ENCODE peak calls at places on chromosomes 1 and 21, in ten cellular contexts. N, U, X, R, A, O, S, H, Z and C are unnamed samples.

GRCh38 chr21:46128106-46128982 is 27.0 kb downstream of the FTCD start:
- DNase-seq in N (no peak), U (no peak), X (peak; percentile 76), R (no peak), A (no peak), O (no peak), S (no peak), H (no peak), Z (no peak), C (no peak)

GRCh38 chr1:49059087-49059486 is 282.4 kb upstream of the BEND5 start:
- DNase-seq in N (no peak), U (no peak), X (no peak), R (no peak), A (no peak), O (no peak), S (no peak), H (no peak), Z (no peak), C (no peak)

GRCh38 chr21:46021978-46022544 is 40.5 kb downstream of the COL6A1 start:
- DNase-seq in N (no peak), U (no peak), X (no peak), R (peak; percentile 44), A (no peak), O (no peak), S (no peak), H (no peak), Z (peak; percentile 45), C (no peak)

GRCh38 chr1:166489670-166490436 is 323.1 kb upstream of the FAM78B start:
- DNase-seq in N (peak; percentile 16), U (peak; percentile 17), X (peak; percentile 10), R (no peak), A (peak; percentile 17), O (peak; percentile 49), S (peak; percentile 22), H (peak; percentile 23), Z (no peak), C (peak; percentile 46)

GRCh38 chr21:39518845-39519205 is 67.1 kb downstream of the SH3BGR start:
- DNase-seq in N (no peak), U (no peak), X (no peak), R (no peak), A (no peak), O (no peak), S (no peak), H (no peak), Z (no peak), C (no peak)

GRCh38 chr1:93680121-93681094 is 1.2 kb downstream of the BCAR3 start:
- DNase-seq in N (peak; percentile 86), U (peak; percentile 93), X (peak; percentile 84), R (peak; percentile 83), A (peak; percentile 74), O (peak; percentile 90), S (peak; percentile 83), H (peak; percentile 20), Z (peak; percentile 94), C (peak; percentile 86)

GRCh38 chr1:169049258-169049936 is 57.1 kb upstream of the ATP1B1 start:
- DNase-seq in N (peak; percentile 8), U (no peak), X (no peak), R (no peak), A (no peak), O (no peak), S (no peak), H (no peak), Z (no peak), C (no peak)

GRCh38 chr1:156746381-156746715 is 5.1 kb downstream of the HDGF start:
- DNase-seq in N (no peak), U (no peak), X (no peak), R (no peak), A (no peak), O (no peak), S (no peak), H (no peak), Z (no peak), C (no peak)

GRCh38 chr1:169003864-169004516 is 102.5 kb upstream of the ATP1B1 start:
- DNase-seq in N (no peak), U (no peak), X (peak; percentile 11), R (no peak), A (no peak), O (peak; percentile 23), S (no peak), H (no peak), Z (no peak), C (no peak)

GRCh38 chr1:10744654-10745238 is 51.7 kb downstream of the CASZ1 start:
- DNase-seq in N (no peak), U (no peak), X (no peak), R (no peak), A (no peak), O (no peak), S (no peak), H (no peak), Z (no peak), C (no peak)

DNA sequence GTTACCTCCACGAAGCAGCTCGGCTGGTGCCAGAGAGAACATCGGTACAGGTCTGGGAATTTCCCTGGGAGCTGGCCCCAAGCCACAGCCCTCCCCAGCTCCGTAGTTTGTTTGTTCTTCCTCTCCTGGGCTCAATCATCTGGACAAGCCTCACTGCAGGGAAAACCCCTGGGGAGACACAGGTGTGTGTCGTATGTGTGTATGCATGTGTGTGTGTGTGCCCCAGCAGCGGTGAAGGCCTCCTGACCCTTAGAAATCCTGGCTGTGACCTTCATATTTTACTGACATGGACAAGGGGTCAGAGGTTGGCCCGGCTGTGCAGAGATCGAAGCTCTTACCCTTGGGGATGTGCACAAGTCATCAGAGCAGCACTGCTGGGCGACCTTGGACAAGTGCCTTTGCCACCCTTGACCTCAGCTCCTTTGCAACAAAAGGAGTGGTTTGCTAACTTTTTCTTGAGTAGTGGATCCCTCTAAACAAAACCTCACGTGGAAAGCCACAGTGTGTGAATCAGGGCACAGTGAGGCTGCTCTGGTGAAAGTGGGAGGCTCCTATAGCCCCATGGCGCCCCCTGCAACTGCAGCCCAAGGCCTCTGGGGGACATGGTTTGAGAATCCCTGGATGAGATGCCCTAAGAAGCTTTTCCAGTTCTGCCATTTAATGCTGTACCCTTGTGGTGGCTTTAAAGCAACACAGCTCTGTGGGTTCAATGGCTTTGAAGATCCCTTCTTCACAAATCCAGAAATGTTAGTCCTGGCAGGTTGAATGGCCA is 12.3 kb upstream of the IL22RA1 start:
- DNase-seq in N (peak; percentile 68), U (no peak), X (no peak), R (no peak), A (peak; percentile 80), O (peak; percentile 27), S (peak; percentile 67), H (no peak), Z (peak; percentile 85), C (peak; percentile 53)
- TF ChIP-seq CTCF in N (no peak), U (no peak), X (no peak), R (no peak), A (no peak), O (no peak), S (peak; percentile 20), H (no peak), Z (peak; percentile 78), C (peak; percentile 22)

GRCh38 chr1:143611159-143611558 is 360.6 kb downstream of the FAM72C start:
- DNase-seq in N (no peak), U (no peak), X (no peak), R (no peak), A (no peak), O (peak; percentile 11), S (no peak), H (no peak), Z (no peak), C (no peak)
- TF ChIP-seq CTCF in N (no peak), U (no peak), X (no peak), R (no peak), A (no peak), O (peak; percentile 18), S (no peak), H (no peak), Z (peak; percentile 19), C (no peak)

DNA sequence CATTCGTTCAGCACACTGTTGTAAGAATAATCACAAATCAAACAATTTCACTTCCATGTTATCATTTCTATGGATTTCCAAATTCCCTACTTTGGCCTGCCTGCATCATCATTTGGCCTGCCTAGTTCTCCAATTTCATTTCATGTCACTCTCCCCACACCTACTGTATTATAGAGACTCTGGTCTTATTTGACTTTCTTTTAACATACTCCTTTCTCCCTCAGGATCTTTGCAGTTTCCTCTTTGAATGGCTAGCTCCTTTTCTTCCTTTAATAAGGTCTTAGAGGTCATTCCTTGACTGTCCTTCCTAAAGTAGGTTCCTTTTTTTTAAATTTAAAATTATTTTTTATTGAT is 36.3 kb upstream of the PODN start:
- DNase-seq in N (no peak), U (no peak), X (no peak), R (no peak), A (no peak), O (no peak), S (no peak), H (no peak), Z (no peak), C (no peak)
- TF ChIP-seq CTCF in N (no peak), U (no peak), X (no peak), R (no peak), A (no peak), O (no peak), S (no peak), H (no peak), Z (no peak), C (no peak)

GRCh38 chr1:33348676-33349080 is 27.8 kb upstream of the A3GALT2 start:
- DNase-seq in N (no peak), U (no peak), X (no peak), R (no peak), A (no peak), O (no peak), S (no peak), H (no peak), Z (no peak), C (no peak)

GRCh38 chr1:33350611-33351280 is 29.8 kb upstream of the A3GALT2 start:
- DNase-seq in N (no peak), U (no peak), X (no peak), R (no peak), A (no peak), O (no peak), S (no peak), H (no peak), Z (no peak), C (no peak)

GRCh38 chr1:33349081-33349759 is 28.3 kb upstream of the A3GALT2 start:
- DNase-seq in N (peak; percentile 63), U (no peak), X (peak; percentile 58), R (no peak), A (peak; percentile 59), O (peak; percentile 58), S (peak; percentile 51), H (peak; percentile 53), Z (peak; percentile 81), C (peak; percentile 70)

GRCh38 chr1:33351281-33351660 is 30.4 kb upstream of the A3GALT2 start:
- DNase-seq in N (no peak), U (no peak), X (no peak), R (no peak), A (no peak), O (no peak), S (no peak), H (no peak), Z (no peak), C (no peak)

DNA sequence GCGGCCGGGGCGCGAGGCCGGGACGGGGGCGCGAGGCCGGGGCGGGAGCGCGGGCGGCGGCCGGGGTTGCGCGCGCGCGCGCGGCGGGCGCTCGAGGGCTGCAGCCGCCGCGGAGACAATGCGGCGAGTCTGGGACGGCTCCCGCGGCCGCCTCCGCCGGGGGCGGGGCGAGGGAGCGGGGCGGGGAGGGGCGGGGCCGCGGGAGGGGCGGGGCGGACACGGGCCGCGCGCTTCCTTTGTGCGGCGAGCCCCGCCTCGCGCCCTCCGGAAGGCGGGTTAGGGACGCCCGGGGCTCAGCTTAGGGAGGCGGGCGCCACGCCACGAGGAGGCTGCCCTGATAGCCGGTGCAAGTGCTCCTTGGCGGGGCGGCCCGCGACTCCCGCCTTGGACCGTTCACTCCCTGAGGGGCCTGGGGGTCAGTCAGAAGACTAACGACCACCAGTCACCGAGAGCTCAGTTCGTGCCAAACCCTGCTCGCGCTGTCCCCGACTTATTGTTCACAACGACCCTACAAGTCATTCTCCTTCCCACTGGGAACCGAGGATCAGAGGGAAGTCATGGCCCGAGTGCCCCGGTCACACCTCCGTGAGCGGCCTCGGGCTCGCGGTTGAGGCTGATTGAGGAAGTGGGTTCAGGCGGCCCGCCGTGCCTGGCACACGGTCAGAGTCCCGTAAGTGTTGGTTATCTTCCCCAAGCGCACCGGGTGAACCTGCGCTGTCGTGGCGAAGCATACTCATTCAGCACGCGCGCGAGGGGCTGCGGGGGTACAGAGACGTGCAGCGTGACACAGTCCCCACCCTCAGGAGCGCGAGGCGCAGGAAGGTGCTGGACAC is 29.1 kb upstream of the A3GALT2 start:
- DNase-seq in N (peak; percentile 98), U (peak; percentile 71), X (peak; percentile 90), R (peak; percentile 73), A (peak; percentile 84), O (peak; percentile 70), S (peak; percentile 96), H (peak; percentile 74), Z (peak; percentile 91), C (peak; percentile 99)
- TF ChIP-seq CTCF in N (no peak), U (no peak), X (no peak), R (no peak), A (no peak), O (no peak), S (no peak), H (no peak), Z (no peak), C (no peak)